ENCODE peak calls at places on chromosome 1, in five cellular contexts. M, R, T, J and N are unnamed samples.

GRCh38 chr1:152049291-152050073 is 12.7 kb upstream of the S100A11 start:
- DNase-seq in R (peak), J (no peak), T (peak), M (no peak), N (no peak)

GRCh38 chr1:24536391-24536840 is 19.5 kb upstream of the NCMAP start:
- DNase-seq in M (no peak), J (no peak), R (no peak), T (peak), N (no peak)

GRCh38 chr1:198346178-198346577 is 189.4 kb downstream of the NEK7 start:
- DNase-seq in M (no peak), R (no peak), J (no peak), T (no peak), N (no peak)

GRCh38 chr1:173427146-173428054 is 49.7 kb upstream of the PRDX6 start:
- DNase-seq in M (no peak), J (peak), T (no peak), R (peak), N (no peak)

GRCh38 chr1:207424570-207425131 is 29.5 kb upstream of the CR2 start:
- DNase-seq in J (no peak), M (no peak), T (no peak), R (no peak), N (no peak)

GRCh38 chr1:113391643-113392271 is 1.4 kb downstream of the MAGI3 start:
- DNase-seq in M (no peak), J (no peak), R (no peak), T (no peak), N (no peak)

GRCh38 chr1:22048351-22049192 is 3.9 kb upstream of the CDC42 start:
- DNase-seq in R (no peak), M (no peak), T (peak), J (no peak), N (peak)

GRCh38 chr1:173421266-173421665 is 55.9 kb upstream of the PRDX6 start:
- DNase-seq in J (no peak), M (no peak), T (no peak), R (no peak), N (no peak)

GRCh38 chr1:39409055-39409816 is 82.2 kb upstream of the BMP8A start:
- DNase-seq in M (peak), J (peak), R (peak), T (peak), N (peak)

DNA sequence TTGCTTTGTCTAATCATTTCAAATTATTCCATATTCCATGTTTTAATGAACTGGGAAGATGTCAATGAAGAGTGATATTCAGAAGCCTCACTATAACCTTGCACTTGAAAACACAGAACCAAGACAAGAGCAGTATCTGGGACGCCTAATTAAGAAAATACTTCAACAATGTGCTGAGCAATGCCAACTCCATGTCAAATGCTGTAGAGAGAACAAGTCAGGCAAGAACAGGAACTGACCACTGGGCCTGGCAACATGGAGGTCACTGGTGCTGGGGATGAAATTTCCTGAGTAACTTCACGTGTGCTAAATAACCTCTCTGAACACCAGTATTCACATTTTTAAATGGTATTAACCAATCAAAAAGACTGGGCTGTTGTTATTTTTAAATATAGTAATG is 22.8 kb downstream of the HEATR1 start:
- DNase-seq in M (no peak), R (peak), T (no peak), J (no peak), N (no peak)
- H2BK12ac ChIP-seq in M (no peak), R (no peak), T (no peak), J (no peak), N (no peak)

GRCh38 chr1:60878323-60878722 is 204.0 kb upstream of the NFIA start:
- DNase-seq in R (peak), J (no peak), T (no peak), M (no peak), N (no peak)
- H2BK12ac ChIP-seq in R (no peak), J (no peak), T (no peak), M (no peak), N (no peak)

DNA sequence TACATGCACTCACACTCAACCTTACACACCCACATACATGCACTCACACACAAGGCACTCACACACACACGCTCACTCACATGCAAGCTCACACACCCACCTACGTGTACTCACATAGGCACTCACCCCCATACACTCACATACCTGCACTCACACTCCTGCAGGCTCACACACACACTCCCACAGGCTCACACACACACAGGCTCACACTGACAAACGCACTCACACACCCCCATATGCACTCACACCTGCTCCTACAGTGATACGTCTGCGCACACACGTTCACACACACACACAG is 19.1 kb upstream of the TMEM52 start:
- DNase-seq in R (no peak), M (no peak), J (no peak), T (no peak), N (no peak)
- H2BK12ac ChIP-seq in R (no peak), M (peak), J (no peak), T (no peak), N (no peak)

GRCh38 chr1:181364801-181365200 is 118.5 kb upstream of the CACNA1E start:
- DNase-seq in M (no peak), T (no peak), R (no peak), J (no peak), N (no peak)
- H2BK12ac ChIP-seq in M (no peak), T (no peak), R (no peak), J (no peak), N (no peak)

GRCh38 chr1:211236633-211237321 is 22.4 kb upstream of the RCOR3 start:
- DNase-seq in R (peak), M (no peak), T (peak), J (no peak), N (no peak)

GRCh38 chr1:211241071-211241470 is 18.1 kb upstream of the RCOR3 start:
- DNase-seq in M (no peak), R (peak), T (no peak), J (no peak), N (no peak)

GRCh38 chr1:211237579-211237978 is 21.6 kb upstream of the RCOR3 start:
- DNase-seq in R (peak), T (no peak), J (no peak), M (no peak), N (no peak)
- H2BK12ac ChIP-seq in R (no peak), T (no peak), J (no peak), M (no peak), N (no peak)

DNA sequence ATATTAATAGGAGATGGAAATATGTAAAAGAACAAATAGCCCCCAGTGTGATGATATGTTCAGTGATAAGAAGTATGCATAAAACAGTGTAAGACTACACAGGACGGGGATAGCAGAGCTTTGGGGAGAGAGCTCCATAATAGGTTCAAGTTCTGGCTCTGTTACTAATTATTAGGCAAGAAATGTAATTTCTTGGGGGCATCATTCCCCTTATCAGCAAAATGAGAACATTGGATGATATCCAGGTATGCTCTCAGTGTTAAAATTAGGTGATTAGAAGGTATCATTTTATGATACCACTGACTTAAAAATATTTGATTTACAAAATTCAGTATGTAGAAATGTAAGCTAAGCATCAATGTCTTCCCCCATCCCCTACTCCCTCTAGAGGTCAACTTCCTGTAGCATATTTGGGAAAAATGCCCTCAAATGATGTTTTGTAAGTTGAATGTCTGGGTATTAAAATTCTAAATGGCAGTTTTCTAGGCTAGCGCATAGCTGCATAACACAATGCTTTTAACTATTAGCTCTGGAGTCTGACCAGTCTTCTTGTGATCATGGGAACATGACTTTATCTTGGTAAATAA is 585.7 kb upstream of the CAMK1G start:
- DNase-seq in J (no peak), T (peak), R (peak), M (no peak), N (no peak)
- H2BK12ac ChIP-seq in J (no peak), T (no peak), R (no peak), M (no peak), N (no peak)

GRCh38 chr1:154593390-154593789 is 14.6 kb downstream of the ADAR start:
- DNase-seq in J (no peak), M (no peak), T (no peak), R (no peak), N (no peak)

GRCh38 chr1:154594811-154595210 is 13.2 kb downstream of the ADAR start:
- DNase-seq in M (no peak), T (no peak), R (no peak), J (no peak), N (no peak)

GRCh38 chr1:154591206-154591605 is 16.8 kb downstream of the ADAR start:
- DNase-seq in M (no peak), R (no peak), J (no peak), T (no peak), N (no peak)

GRCh38 chr1:154589780-154590179 is 18.2 kb downstream of the ADAR start:
- DNase-seq in M (no peak), J (no peak), R (no peak), T (peak), N (no peak)

GRCh38 chr1:154590756-154591155 is 17.2 kb downstream of the ADAR start:
- DNase-seq in J (no peak), M (no peak), T (peak), R (no peak), N (no peak)
- H2BK12ac ChIP-seq in J (no peak), M (no peak), T (no peak), R (no peak), N (no peak)

DNA sequence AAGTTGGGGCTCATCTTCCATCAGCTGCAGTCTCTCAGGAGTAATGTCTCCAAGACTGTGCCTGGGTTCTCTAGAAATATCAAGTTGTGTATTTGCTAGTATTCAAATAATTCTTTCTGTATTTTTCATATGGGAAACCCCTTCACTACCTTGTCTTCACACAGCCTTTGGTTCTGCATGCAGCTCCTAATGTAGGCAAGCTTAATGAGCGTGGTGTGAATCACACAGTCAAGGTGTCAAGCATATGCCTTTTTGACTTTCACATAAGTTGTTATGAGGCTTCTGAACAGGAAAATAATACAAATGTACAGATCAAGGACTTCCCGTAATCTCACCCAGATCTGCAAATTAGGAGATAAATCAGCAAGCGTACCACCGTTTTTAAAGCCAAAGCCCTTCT is at the start of gene FCRL3:
- DNase-seq in J (no peak), T (no peak), M (no peak), R (no peak), N (no peak)
- H2BK12ac ChIP-seq in J (no peak), T (no peak), M (no peak), R (no peak), N (no peak)